ENCODE peak calls at places on chromosomes 7 and 10, in four cellular contexts. T, U, X and Q are unnamed samples.

GRCh38 chr10:118301211-118301610 is 40.9 kb downstream of the FAM204A start:
- DNase-seq in X (no peak), U (no peak), T (no peak), Q (no peak)

GRCh38 chr10:2933924-2934323 is 133.4 kb upstream of the PFKP start:
- DNase-seq in T (no peak), X (no peak), U (no peak), Q (no peak)

GRCh38 chr10:116722736-116723427 is 19.5 kb downstream of the HSPA12A start:
- DNase-seq in T (no peak), X (no peak), U (no peak), Q (no peak)

GRCh38 chr7:42471573-42472174 is 234.7 kb upstream of the GLI3 start:
- DNase-seq in T (no peak), X (no peak), U (no peak), Q (no peak)

GRCh38 chr7:74193054-74193453 is 16.8 kb upstream of the LAT2 start:
- DNase-seq in U (no peak), X (no peak), T (no peak), Q (no peak)

GRCh38 chr7:78794101-78794500 is 659.4 kb downstream of the MAGI2 start:
- DNase-seq in U (no peak), X (no peak), T (no peak), Q (peak; percentile 89)

GRCh38 chr7:100483101-100483727 is 513 bp upstream of the NYAP1 start:
- DNase-seq in T (peak; percentile 71), X (peak; percentile 73), U (no peak), Q (no peak)

GRCh38 chr10:63738410-63738809 is 217.2 kb downstream of the REEP3 start:
- DNase-seq in X (no peak), U (no peak), T (no peak), Q (no peak)

GRCh38 chr7:1901431-1902210 is 231.5 kb downstream of the ELFN1 start:
- DNase-seq in U (no peak), T (no peak), X (no peak), Q (no peak)

GRCh38 chr7:6496842-6497636 is 49.3 kb upstream of the DAGLB start:
- DNase-seq in U (no peak), T (no peak), X (no peak), Q (no peak)

GRCh38 chr10:43043342-43043772 is 33.5 kb upstream of the RET start:
- DNase-seq in T (peak; percentile 41), U (no peak), X (no peak), Q (no peak)

DNA sequence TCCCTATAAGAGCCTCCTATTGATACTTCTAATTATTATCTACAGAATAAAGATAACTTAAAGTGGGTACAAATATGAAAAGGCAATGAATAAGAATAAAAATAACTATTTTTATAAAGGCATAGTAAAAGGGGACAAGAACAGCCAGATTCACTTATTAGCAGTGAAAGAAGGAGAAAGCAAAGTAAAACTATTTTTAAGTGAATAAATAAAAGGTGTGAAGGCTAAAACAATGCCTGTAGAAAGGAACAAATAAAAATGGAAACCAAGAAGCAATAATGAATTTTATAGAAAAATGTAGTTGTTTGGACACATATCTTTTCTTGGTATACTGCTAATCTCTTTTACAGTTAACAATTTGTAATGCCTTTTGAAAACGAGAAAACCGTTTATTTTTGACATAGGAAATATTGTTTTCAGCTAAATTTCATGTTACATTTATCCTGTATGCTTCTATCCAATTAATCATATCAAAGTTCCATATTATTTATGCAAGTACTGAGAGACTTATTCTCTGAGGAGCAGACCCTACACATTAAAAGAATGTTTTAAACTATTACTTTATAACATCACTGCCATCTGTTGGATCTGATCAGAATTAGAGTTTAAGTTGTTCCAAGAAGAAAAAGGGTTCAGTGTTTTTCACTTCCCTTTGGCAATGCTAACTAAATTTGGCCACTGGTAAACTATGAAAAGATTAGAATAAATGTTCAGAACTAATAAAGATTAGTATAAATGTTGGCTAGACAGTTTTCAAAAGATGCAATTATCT is 59.1 kb downstream of the ARMC3 start:
- DNase-seq in T (no peak), X (no peak), U (peak; percentile 7), Q (no peak)
- TF ChIP-seq CTCF in T (no peak), X (peak; percentile 53), U (peak; percentile 25), Q (peak; percentile 37)

DNA sequence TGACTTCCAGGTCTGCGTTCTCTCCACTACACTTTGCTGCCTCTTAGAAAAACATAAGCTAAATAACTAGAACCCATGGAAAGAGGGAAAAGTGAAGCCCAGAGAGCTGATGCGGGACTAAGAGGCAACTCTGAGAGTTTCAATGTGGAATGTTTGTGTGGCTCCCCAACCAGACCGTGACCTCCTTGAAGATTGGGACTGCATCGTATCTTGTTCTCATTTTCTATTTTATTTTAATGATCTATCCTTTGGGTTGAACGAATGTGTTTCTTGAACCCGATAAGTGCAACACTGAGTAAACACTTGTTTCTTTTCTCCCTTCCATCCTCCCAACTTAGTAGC is 77.4 kb downstream of the TPST1 start:
- DNase-seq in X (no peak), T (no peak), U (no peak), Q (no peak)
- H3K4me3 ChIP-seq in X (no peak overlapping the region), T (no peak overlapping the region), U (no peak overlapping the region), Q (no peak overlapping the region)

GRCh38 chr7:91353923-91354322 is 89.7 kb downstream of the FZD1 start:
- DNase-seq in X (no peak), T (no peak), U (no peak), Q (no peak)

GRCh38 chr7:91357929-91358328 is 93.7 kb downstream of the FZD1 start:
- DNase-seq in T (no peak), U (peak; percentile 33), X (no peak), Q (no peak)

GRCh38 chr7:91357379-91357778 is 93.1 kb downstream of the FZD1 start:
- DNase-seq in U (no peak), T (no peak), X (no peak), Q (no peak)

GRCh38 chr7:91355680-91356435 is 91.6 kb downstream of the FZD1 start:
- DNase-seq in U (no peak), X (no peak), T (no peak), Q (no peak)

DNA sequence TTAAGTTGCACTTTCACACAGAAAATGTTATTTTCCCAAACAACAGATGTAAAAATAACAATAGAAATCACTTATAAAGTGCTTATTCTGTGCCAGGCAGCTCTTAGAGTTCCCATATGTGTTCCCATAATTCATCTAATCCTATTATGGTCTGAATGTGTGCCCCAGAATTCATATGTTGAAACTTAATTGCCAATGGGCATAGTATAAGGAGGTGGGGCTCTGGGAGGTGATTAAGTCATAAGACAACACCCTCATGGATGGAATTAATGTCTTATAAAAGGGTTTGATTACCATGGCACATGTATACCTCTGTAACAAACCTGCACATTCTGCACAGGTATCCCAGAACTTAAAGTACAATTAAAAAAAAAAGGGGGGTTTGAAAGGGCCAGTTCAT is 92.7 kb downstream of the FZD1 start:
- DNase-seq in T (no peak), U (no peak), X (no peak), Q (no peak)
- TF ChIP-seq CTCF in T (no peak), U (no peak), X (no peak), Q (no peak)

GRCh38 chr7:20545016-20545415 is 70.5 kb upstream of the ABCB5 start:
- DNase-seq in T (no peak), X (no peak), U (no peak), Q (no peak)
- H3K4me3 ChIP-seq in T (no peak overlapping the region), X (no peak overlapping the region), U (no peak overlapping the region), Q (no peak overlapping the region)

GRCh38 chr7:105760549-105761447 is 115.6 kb downstream of the ATXN7L1 start:
- DNase-seq in X (no peak), T (no peak), U (peak; percentile 13), Q (no peak)
- TF ChIP-seq CTCF in X (no peak), T (no peak), U (no peak), Q (no peak)